ENCODE peak calls at places on chromosomes 2 and 18, in five cellular contexts. Q is PC-3, H is neural progenitor cell, C is SK-N-SH, K is MM.1S. O is an unnamed sample.

GRCh38 chr2:218003265-218003950 is 613 bp upstream of the TNS1 start:
- DNase-seq in C (peak; percentile 88), Q (no peak), K (no peak), H (no peak), O (peak; percentile 81)

GRCh38 chr2:213246665-213247281 is 37.5 kb upstream of the SPAG16 start:
- DNase-seq in C (peak; percentile 11), Q (peak; percentile 70), H (peak; percentile 68), K (peak; percentile 70), O (peak; percentile 64)

GRCh38 chr2:239607795-239608171 is 207.0 kb upstream of the HDAC4 start:
- DNase-seq in K (no peak), C (no peak), H (no peak), Q (no peak), O (no peak)

GRCh38 chr2:230067990-230068657 is 600 bp downstream of the SLC16A14 start:
- DNase-seq in C (peak; percentile 82), H (peak; percentile 79), Q (peak; percentile 52), K (peak; percentile 70), O (peak; percentile 61)

GRCh38 chr2:105238664-105239240 is 2.8 kb upstream of the GPR45 start:
- DNase-seq in H (no peak), C (no peak), Q (no peak), K (no peak), O (no peak)

GRCh38 chr2:28276076-28276618 is 116.5 kb upstream of the FOSL2 start:
- DNase-seq in H (no peak), C (no peak), Q (peak; percentile 98), K (no peak), O (peak; percentile 98)

GRCh38 chr2:188902906-188903305 is 71.3 kb upstream of the COL3A1 start:
- DNase-seq in Q (peak; percentile 25), C (no peak), H (no peak), K (no peak), O (peak; percentile 67)

GRCh38 chr2:70145851-70146739 is 44.7 kb downstream of the C2orf42 start:
- DNase-seq in Q (no peak), C (no peak), K (no peak), H (no peak), O (no peak)

GRCh38 chr18:75104483-75104882 is 104.5 kb downstream of the PTGR3 start:
- DNase-seq in C (no peak), H (no peak), Q (no peak), K (no peak), O (no peak)

GRCh38 chr2:216110620-216111019 is 1.5 kb downstream of the XRCC5 start:
- DNase-seq in H (no peak), C (no peak), K (no peak), Q (no peak), O (peak; percentile 43)

GRCh38 chr18:8721094-8721669 is 15.8 kb downstream of the MTCL1 start:
- DNase-seq in K (no peak), C (no peak), H (no peak), Q (no peak), O (no peak)

DNA sequence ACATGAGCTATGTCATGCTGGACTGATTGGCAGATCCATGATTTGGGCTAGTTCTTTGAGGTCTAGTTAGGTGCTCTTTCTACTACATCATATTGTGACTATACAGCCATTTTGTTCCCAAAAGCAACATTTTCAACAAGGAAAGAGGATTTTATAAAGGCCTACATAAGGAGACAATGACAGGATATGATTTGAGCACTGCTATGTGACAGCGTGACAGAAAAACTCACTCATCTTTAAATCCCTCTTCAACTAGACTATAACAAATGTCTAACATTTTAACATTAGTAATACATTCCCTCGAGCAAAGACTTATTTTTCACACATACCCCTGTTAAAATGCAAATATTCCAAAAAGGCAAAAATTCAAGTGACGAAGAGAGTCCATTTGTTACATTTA is 209.6 kb upstream of the CHST9 start:
- DNase-seq in Q (no peak), C (no peak), K (no peak), H (no peak), O (no peak)
- H3K27ac ChIP-seq in Q (no peak overlapping the region), C (no peak overlapping the region), K (no peak overlapping the region), H (no peak overlapping the region), O (no peak overlapping the region)

GRCh38 chr2:41930807-41931566 is 116.8 kb upstream of the PKDCC start:
- DNase-seq in H (no peak), K (no peak), Q (peak; percentile 89), C (no peak), O (peak; percentile 33)
- H3F3A ChIP-seq in H (peaks cover 9% of the 10 kb centered on the region), K (no peaks in the 10 kb centered on the region), Q (no peaks in the 10 kb centered on the region), C (no peaks in the 10 kb centered on the region), O (peaks cover 36% of the 10 kb centered on the region)

DNA sequence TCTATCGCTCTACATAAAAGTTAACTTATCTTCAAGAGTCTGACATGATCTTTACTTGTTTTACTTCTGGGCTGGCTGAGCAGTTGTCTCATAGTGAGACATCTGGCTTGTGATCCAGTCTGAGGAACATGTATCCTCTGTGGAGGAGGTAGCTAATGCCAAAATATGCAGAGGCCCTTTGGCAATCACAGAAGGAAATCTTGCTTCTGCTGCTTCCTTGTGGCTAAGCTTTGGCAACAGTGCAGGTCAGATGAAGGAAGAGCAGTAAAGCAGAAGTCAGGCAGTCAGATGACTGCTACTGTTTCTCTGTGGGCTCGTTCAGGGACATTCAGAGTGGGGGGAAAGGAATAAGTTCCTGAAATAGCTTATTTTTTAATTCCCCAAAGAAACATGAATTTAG is 22.3 kb downstream of the DOK1 start:
- DNase-seq in H (no peak), Q (no peak), K (no peak), C (no peak), O (peak; percentile 95)
- H3K9ac ChIP-seq in H (no peak overlapping the region), Q (no peak overlapping the region), K (no peak overlapping the region), C (no peak overlapping the region), O (peak overlapping the region; percentile 37)

GRCh38 chr2:225993430-225993829 is 593.9 kb downstream of the NYAP2 start:
- DNase-seq in Q (no peak), K (no peak), H (no peak), C (no peak), O (peak; percentile 52)

GRCh38 chr2:225996477-225996858 is 597.0 kb downstream of the NYAP2 start:
- DNase-seq in Q (no peak), K (no peak), C (no peak), H (no peak), O (peak; percentile 25)

GRCh38 chr2:225998125-225998524 is 598.6 kb downstream of the NYAP2 start:
- DNase-seq in Q (no peak), K (no peak), C (no peak), H (no peak), O (no peak)

GRCh38 chr2:225994748-225995405 is 595.4 kb downstream of the NYAP2 start:
- DNase-seq in Q (peak; percentile 15), C (no peak), H (no peak), K (no peak), O (peak; percentile 41)

DNA sequence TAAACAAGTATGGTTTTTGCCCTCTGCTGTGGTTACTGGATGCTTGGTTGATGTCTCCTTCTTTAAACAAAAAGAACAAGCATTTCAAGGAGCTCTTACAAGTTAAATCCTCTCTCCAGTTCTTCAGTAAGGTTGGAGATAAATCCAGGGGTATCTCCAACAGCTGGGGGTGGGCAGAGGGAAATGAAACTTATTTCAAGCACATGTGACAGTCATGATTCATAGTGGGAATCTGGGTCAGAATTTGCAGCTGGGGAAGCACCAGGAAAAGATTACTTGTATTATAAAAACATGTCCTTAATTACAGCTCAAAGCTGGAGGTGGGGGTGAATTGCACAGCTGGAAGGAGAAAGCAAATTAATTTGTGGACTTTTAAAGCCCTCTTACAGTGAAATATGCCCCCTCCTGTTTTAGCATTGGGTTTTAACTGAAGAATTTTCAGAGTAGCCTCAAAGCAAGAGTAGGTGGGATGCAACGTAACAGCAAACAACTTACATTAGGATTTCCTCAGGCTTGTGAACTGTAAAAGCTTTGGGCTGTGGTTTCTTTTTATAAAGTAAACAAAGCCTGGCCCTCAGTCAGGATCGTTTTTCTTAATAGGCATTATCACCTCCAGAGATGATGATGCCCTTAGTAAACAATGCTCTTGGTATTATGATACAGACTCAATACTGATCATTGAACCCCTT is 596.4 kb downstream of the NYAP2 start:
- DNase-seq in C (no peak), K (no peak), Q (no peak), H (no peak), O (peak; percentile 47)
- H3K27ac ChIP-seq in C (no peak overlapping the region), K (no peak overlapping the region), Q (no peak overlapping the region), H (no peak overlapping the region), O (peak overlapping the region; percentile 25)

GRCh38 chr2:52934920-52935640 is 832.5 kb upstream of the CHAC2 start:
- DNase-seq in H (no peak), C (no peak), K (peak; percentile 67), Q (no peak), O (no peak)

GRCh38 chr2:52936029-52936428 is 831.6 kb upstream of the CHAC2 start:
- DNase-seq in K (no peak), H (no peak), Q (peak; percentile 74), C (no peak), O (no peak)

GRCh38 chr2:52933878-52934277 is 833.7 kb upstream of the CHAC2 start:
- DNase-seq in H (no peak), C (no peak), Q (no peak), K (no peak), O (no peak)

GRCh38 chr2:52934354-52934898 is 833.2 kb upstream of the CHAC2 start:
- DNase-seq in Q (peak; percentile 97), K (peak; percentile 64), C (no peak), H (no peak), O (peak; percentile 42)

GRCh38 chr2:52939250-52939649 is 828.4 kb upstream of the CHAC2 start:
- DNase-seq in H (no peak), K (no peak), C (no peak), Q (no peak), O (no peak)
- H3F3A ChIP-seq in H (no peaks in the 10 kb centered on the region), K (peaks cover 14% of the 10 kb centered on the region), C (peaks cover 6% of the 10 kb centered on the region), Q (no peaks in the 10 kb centered on the region), O (no peaks in the 10 kb centered on the region)

GRCh38 chr2:31337860-31338259 is 76.7 kb downstream of the XDH start:
- DNase-seq in H (no peak), K (no peak), Q (peak; percentile 82), C (no peak), O (peak; percentile 92)
- H3K9ac ChIP-seq in H (no peak overlapping the region), K (no peak overlapping the region), Q (peak overlapping the region; percentile 53), C (peak overlapping the region; percentile 70), O (peak overlapping the region; percentile 26)

DNA sequence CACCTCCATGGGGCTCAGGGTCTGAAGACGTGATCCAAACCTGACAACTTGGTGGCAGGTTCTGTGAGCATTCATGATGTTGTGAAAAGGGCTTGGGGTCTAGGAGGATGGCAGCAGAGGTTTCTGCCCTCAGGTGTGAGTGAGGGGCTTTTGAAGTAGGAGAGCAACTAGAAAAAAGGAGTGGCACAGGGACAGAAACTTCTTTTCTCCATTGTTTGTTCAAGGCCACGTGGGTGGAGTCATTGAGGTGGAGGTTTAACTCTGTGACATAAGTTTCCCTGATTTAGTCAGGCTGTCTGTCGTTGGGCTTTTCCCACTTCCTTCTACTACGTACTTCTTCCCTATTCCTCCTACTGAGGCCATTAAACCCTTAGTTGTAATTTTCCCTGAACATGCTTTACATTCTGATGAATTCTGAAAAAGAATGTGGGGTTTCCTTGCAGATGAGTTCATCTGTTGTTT is 13.1 kb downstream of the CFLAR start:
- DNase-seq in C (no peak), K (peak; percentile 11), H (no peak), Q (peak; percentile 48), O (peak; percentile 82)
- H3K27ac ChIP-seq in C (peak overlapping the region; percentile 41), K (peak overlapping the region; percentile 96), H (no peak overlapping the region), Q (peak overlapping the region; percentile 64), O (peak overlapping the region; percentile 98)